ENCODE peak calls at places on chromosomes 11 and 22, in eight cellular contexts. W, L, E, R, Q, K, C and Y are unnamed samples.

GRCh38 chr11:69242583-69242940 is 51.4 kb upstream of the MYEOV start:
- DNase-seq in Q (peak), L (no peak), C (no peak), R (no peak), K (no peak), W (no peak), E (no peak), Y (no peak)

GRCh38 chr11:66784575-66784974 is 55.6 kb upstream of the SPTBN2 start:
- DNase-seq in Q (no peak), E (no peak), C (no peak), R (no peak), L (no peak), W (no peak), K (no peak), Y (no peak)

GRCh38 chr22:20904008-20904979 is 12.9 kb upstream of the CRKL start:
- DNase-seq in K (peak), E (peak), R (peak), W (no peak), Q (no peak), C (no peak), L (no peak), Y (no peak)

GRCh38 chr22:44172370-44173108 is 8.2 kb upstream of the PARVG start:
- DNase-seq in R (no peak), W (no peak), E (no peak), L (no peak), Q (peak), K (no peak), C (peak), Y (peak)

GRCh38 chr11:72709478-72710238 is 35.4 kb upstream of the PDE2A start:
- DNase-seq in W (no peak), R (no peak), K (no peak), E (no peak), C (no peak), Q (no peak), L (no peak), Y (no peak)

GRCh38 chr11:61486779-61487178 is 21.8 kb upstream of the LRRC10B start:
- DNase-seq in K (no peak), Q (no peak), E (no peak), C (no peak), L (no peak), W (no peak), R (peak), Y (no peak)

GRCh38 chr11:10379433-10379832 is 74.6 kb downstream of the ADM start:
- DNase-seq in R (no peak), K (no peak), W (no peak), Q (no peak), E (no peak), L (no peak), C (no peak), Y (no peak)

GRCh38 chr11:279966-280761 is 2.0 kb downstream of the NLRP6 start:
- DNase-seq in R (peak), C (peak), W (no peak), E (no peak), L (no peak), Q (peak), K (no peak), Y (no peak)

GRCh38 chr11:118658372-118659313 is 20.8 kb downstream of the TREH start:
- DNase-seq in K (no peak), R (no peak), Q (no peak), C (no peak), E (no peak), W (no peak), L (no peak), Y (no peak)

GRCh38 chr11:23961503-23962338 is 535.1 kb upstream of the LUZP2 start:
- DNase-seq in R (no peak), W (no peak), C (no peak), L (no peak), Q (no peak), E (no peak), K (no peak), Y (peak)

GRCh38 chr11:134592391-134592990 is 180.4 kb upstream of the B3GAT1 start:
- DNase-seq in C (no peak), E (peak), L (peak), W (peak), R (no peak), Q (peak), K (no peak), Y (peak)

GRCh38 chr11:69229521-69229920 is 64.4 kb upstream of the MYEOV start:
- DNase-seq in Q (no peak), E (no peak), L (no peak), W (no peak), R (no peak), K (no peak), C (no peak), Y (peak)

GRCh38 chr22:30187726-30188407 is 58.7 kb downstream of the LIF start:
- DNase-seq in K (no peak), R (no peak), W (no peak), L (no peak), Q (no peak), E (no peak), C (no peak), Y (no peak)

GRCh38 chr22:27210111-27210739 is 552.8 kb downstream of the MIAT start:
- DNase-seq in C (no peak), E (no peak), L (no peak), K (no peak), Q (no peak), R (no peak), W (no peak), Y (no peak)

GRCh38 chr22:29093501-29093921 is 20.7 kb downstream of the KREMEN1 start:
- DNase-seq in C (no peak), L (no peak), E (no peak), R (no peak), W (no peak), Q (no peak), K (no peak), Y (peak)

GRCh38 chr22:35900483-35901168 is 128.0 kb downstream of the RBFOX2 start:
- DNase-seq in K (no peak), R (peak), L (no peak), C (no peak), W (no peak), E (no peak), Q (no peak), Y (no peak)

GRCh38 chr11:9875402-9875801 is 211.5 kb downstream of the SWAP70 start:
- DNase-seq in E (no peak), L (no peak), W (no peak), R (no peak), Q (no peak), C (no peak), K (no peak), Y (no peak)

GRCh38 chr11:119734788-119735187 is 5.8 kb upstream of the NECTIN1 start:
- DNase-seq in Q (peak), W (no peak), K (no peak), R (no peak), E (no peak), L (no peak), C (peak), Y (no peak)

GRCh38 chr11:1863352-1864215 is 10.7 kb downstream of the LSP1 start:
- DNase-seq in R (peak), K (peak), Q (peak), C (peak), E (peak), L (no peak), W (no peak), Y (peak)

GRCh38 chr11:115439385-115439784 is 64.8 kb downstream of the CADM1 start:
- DNase-seq in Q (no peak), C (no peak), R (peak), K (no peak), L (no peak), W (peak), E (no peak), Y (no peak)

GRCh38 chr11:110455718-110456117 is 26.0 kb downstream of the FDX1 start:
- DNase-seq in L (no peak), R (no peak), Q (no peak), E (no peak), C (no peak), W (no peak), K (no peak), Y (no peak)

GRCh38 chr11:93986716-93987115 is 34.4 kb upstream of the HEPHL1 start:
- DNase-seq in E (peak), W (no peak), K (no peak), R (peak), L (no peak), C (peak), Q (no peak), Y (peak)

GRCh38 chr22:36323182-36323854 is 64.4 kb downstream of the MYH9 start:
- DNase-seq in W (no peak), Q (no peak), K (no peak), L (no peak), R (no peak), C (peak), E (no peak), Y (peak)

GRCh38 chr11:97557399-97557798 is 1167.6 kb downstream of the JRKL start:
- DNase-seq in W (no peak), R (no peak), K (no peak), L (peak), E (no peak), C (no peak), Q (no peak), Y (no peak)

GRCh38 chr11:114986365-114986764 is 308.0 kb downstream of the NXPE2 start:
- DNase-seq in W (no peak), E (no peak), C (no peak), R (no peak), Q (no peak), K (no peak), L (no peak), Y (no peak)

GRCh38 chr11:130246270-130246669 is 68.4 kb downstream of the ZBTB44 start:
- DNase-seq in E (no peak), K (no peak), L (no peak), W (no peak), C (no peak), R (no peak), Q (no peak), Y (no peak)

GRCh38 chr11:1053121-1053901 is 16.8 kb upstream of the MUC6 start:
- DNase-seq in R (no peak), K (no peak), C (peak), E (no peak), W (no peak), L (no peak), Q (peak), Y (no peak)

GRCh38 chr22:44384981-44385610 is 72.3 kb upstream of the SHISAL1 start:
- DNase-seq in Q (no peak), C (no peak), R (no peak), W (no peak), L (no peak), K (no peak), E (no peak), Y (no peak)

GRCh38 chr11:76629133-76629852 is 41.3 kb downstream of the LRRC32 start:
- DNase-seq in R (no peak), K (no peak), W (no peak), C (no peak), Q (no peak), E (no peak), L (no peak), Y (no peak)

GRCh38 chr22:36737776-36738175 is 34.2 kb upstream of the CACNG2 start:
- DNase-seq in K (no peak), L (no peak), E (no peak), R (peak), C (peak), Q (peak), W (no peak), Y (peak)

GRCh38 chr22:38761202-38762162 is 5.7 kb upstream of the SUN2 start:
- DNase-seq in L (no peak), K (no peak), Q (no peak), W (no peak), R (no peak), C (no peak), E (no peak), Y (no peak)

GRCh38 chr11:134668076-134668475 is 256.0 kb upstream of the B3GAT1 start:
- DNase-seq in K (no peak), L (no peak), Q (no peak), W (no peak), R (no peak), C (no peak), E (no peak), Y (no peak)

GRCh38 chr11:69106124-69106811 is 49.5 kb upstream of the SMIM38 start:
- DNase-seq in R (no peak), W (no peak), K (no peak), L (no peak), C (peak), E (no peak), Q (no peak), Y (no peak)

GRCh38 chr11:82865841-82866240 is 34.4 kb downstream of the PRCP start:
- DNase-seq in K (no peak), C (no peak), R (peak), L (no peak), W (no peak), E (no peak), Q (no peak), Y (no peak)

GRCh38 chr22:21734540-21735197 is 925 bp downstream of the YPEL1 start:
- DNase-seq in K (no peak), Q (no peak), L (peak), E (no peak), W (peak), C (no peak), R (no peak), Y (no peak)

GRCh38 chr11:117759305-117759704 is 37.7 kb downstream of the DSCAML1 start:
- DNase-seq in L (no peak), C (no peak), W (no peak), R (no peak), K (no peak), E (no peak), Q (no peak), Y (no peak)

GRCh38 chr11:74138572-74138971 is 32.2 kb downstream of the C2CD3 start:
- DNase-seq in R (peak), Q (peak), K (peak), C (peak), W (no peak), E (peak), L (no peak), Y (peak)

DNA sequence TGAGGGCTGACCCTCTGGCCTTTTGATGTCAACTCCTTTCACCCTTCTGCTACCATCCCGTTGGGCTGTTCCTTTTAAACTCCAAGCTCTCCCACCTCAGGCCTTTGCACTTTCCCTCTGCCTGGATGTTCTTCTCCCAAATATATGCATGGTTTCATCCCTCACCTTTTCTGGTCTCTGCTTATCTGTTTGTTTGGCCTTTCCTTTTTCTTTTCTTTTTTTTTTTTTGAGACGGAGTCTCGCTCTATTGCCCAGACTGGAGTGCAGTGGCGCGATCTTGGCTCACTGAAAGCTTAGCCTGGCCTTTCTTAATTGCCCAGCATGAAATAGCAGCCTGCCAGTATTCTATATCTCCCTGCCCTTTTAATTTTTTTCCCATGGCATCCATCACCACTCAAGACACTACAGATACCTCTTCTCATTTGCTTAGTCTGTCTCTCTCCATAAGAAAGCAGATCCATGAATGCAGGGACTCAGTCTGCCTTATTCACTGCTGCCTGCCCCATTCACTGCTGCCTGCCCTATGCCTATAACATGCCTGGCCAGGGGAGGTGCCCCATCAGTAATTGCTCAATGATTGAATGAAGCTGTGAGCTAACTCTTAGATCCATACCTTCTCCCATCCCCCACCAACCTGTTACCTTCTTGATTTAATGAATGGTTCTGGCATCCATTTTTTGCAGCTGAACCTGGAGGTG is 58.4 kb upstream of the CLTCL1 start:
- DNase-seq in K (no peak), E (no peak), L (no peak), C (no peak), R (no peak), W (no peak), Q (no peak), Y (no peak)
- TF ChIP-seq CTCF in K (no peak), E (no peak), L (no peak), C (no peak), R (no peak), W (no peak), Q (no peak), Y (no peak)

GRCh38 chr11:57410287-57410686 is 16.6 kb downstream of the SLC43A3 start:
- DNase-seq in K (no peak), Q (no peak), R (peak), E (no peak), C (no peak), W (no peak), L (no peak), Y (no peak)
- TF ChIP-seq CTCF in K (no peak), Q (no peak), R (no peak), E (no peak), C (no peak), W (no peak), L (no peak), Y (no peak)

GRCh38 chr11:63242089-63242762 is 1.2 kb downstream of the SLC22A25 start:
- DNase-seq in R (no peak), W (no peak), E (no peak), C (no peak), K (no peak), Q (no peak), L (no peak), Y (no peak)
- TF ChIP-seq CTCF in R (no peak), W (no peak), E (no peak), C (no peak), K (no peak), Q (no peak), L (no peak), Y (no peak)

GRCh38 chr22:24105018-24105360 is 76.3 kb upstream of the SUSD2 start:
- DNase-seq in K (no peak), L (no peak), Q (no peak), R (no peak), W (no peak), E (peak), C (no peak), Y (peak)

GRCh38 chr22:24104307-24105017 is 76.8 kb upstream of the SUSD2 start:
- DNase-seq in C (no peak), K (no peak), E (no peak), W (no peak), R (no peak), Q (no peak), L (no peak), Y (no peak)

GRCh38 chr22:24099661-24100060 is 81.6 kb upstream of the SUSD2 start:
- DNase-seq in K (no peak), W (no peak), Q (no peak), L (no peak), R (no peak), E (no peak), C (no peak), Y (no peak)

GRCh38 chr22:24102366-24103200 is 78.7 kb upstream of the SUSD2 start:
- DNase-seq in E (no peak), C (peak), W (no peak), L (no peak), K (no peak), R (no peak), Q (no peak), Y (no peak)

GRCh38 chr22:24101966-24102365 is 79.3 kb upstream of the SUSD2 start:
- DNase-seq in K (no peak), Q (no peak), E (no peak), L (no peak), W (no peak), C (no peak), R (no peak), Y (no peak)
- TF ChIP-seq CTCF in K (no peak), Q (no peak), E (no peak), L (no peak), W (no peak), C (no peak), R (no peak), Y (no peak)

DNA sequence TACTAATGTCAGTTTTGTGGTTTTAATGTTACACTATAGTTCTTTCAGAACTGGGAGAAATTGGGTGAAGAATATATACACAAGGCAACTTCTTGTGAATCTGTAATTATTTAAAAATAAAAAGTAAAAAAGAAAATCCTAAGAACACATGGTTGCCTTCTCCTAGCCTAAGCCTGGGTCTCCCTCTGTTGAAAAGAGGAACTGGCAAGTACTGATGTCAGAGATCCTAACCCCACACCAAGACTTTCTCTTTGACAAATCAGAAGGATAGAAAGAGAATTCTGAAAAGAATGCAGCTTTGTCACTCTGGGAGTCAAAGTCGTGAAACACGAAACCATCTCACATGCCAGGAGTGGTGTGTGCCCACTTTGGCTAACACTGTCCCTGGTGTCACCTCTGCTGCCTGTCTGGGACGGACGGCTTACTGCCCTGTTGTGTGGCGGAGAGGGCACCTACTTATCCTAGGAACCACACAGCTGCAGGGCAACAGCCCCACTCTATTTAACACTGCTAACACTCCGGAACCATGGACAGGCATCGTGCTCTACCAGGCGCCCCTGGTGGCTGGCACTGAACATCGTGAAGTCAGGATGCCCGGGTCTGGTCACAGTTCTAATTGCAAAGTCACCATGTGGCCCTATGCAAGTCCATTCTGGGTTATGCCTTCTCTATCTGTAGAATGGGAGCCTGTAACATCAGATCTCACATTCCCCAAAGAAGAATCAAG is 108.8 kb upstream of the CD82 start:
- DNase-seq in K (peak), R (no peak), W (no peak), Q (no peak), E (no peak), L (no peak), C (no peak), Y (no peak)
- TF ChIP-seq CTCF in K (peak), R (peak), W (peak), Q (no peak), E (no peak), L (peak), C (no peak), Y (no peak)

GRCh38 chr22:49979587-49980264 is 19.2 kb downstream of the PIM3 start:
- DNase-seq in E (peak), K (peak), L (peak), Q (peak), R (no peak), C (peak), W (peak), Y (no peak)
- TF ChIP-seq CTCF in E (peak), K (peak), L (peak), Q (peak), R (peak), C (peak), W (peak), Y (peak)